ENCODE peak calls at places on chromosomes 6 and 20, in seven cellular contexts. I is adrenal gland, S is fibroblast of the aortic adventitia, X is fibroblast of lung, J is cardiac fibroblast, K is GM12865, H is right atrium auricular region. Y is an unnamed sample.

GRCh38 chr20:33826270-33826897 is 15.2 kb downstream of the CHMP4B start:
- DNase-seq in I (no peak), S (no peak), X (no peak), J (no peak), K (no peak), H (no peak), Y (peak)

GRCh38 chr6:156449128-156449527 is 328.1 kb upstream of the ARID1B start:
- DNase-seq in I (no peak), S (no peak), X (no peak), J (no peak), K (no peak), H (no peak), Y (peak)

GRCh38 chr6:31710490-31711219 is 4.0 kb downstream of the LY6G6F start:
- DNase-seq in I (no peak), S (no peak), X (no peak), J (no peak), K (no peak), H (no peak), Y (no peak)

GRCh38 chr6:150290429-150290828 is 78.4 kb upstream of the IYD start:
- DNase-seq in I (no peak), S (peak), X (peak), J (peak), K (no peak), H (no peak), Y (peak)

GRCh38 chr6:21115111-21115510 is 478.4 kb upstream of the SOX4 start:
- DNase-seq in I (no peak), S (peak), X (peak), J (peak), K (no peak), H (no peak), Y (no peak)

GRCh38 chr6:44629636-44630035 is 242.1 kb downstream of the CDC5L start:
- DNase-seq in I (no peak), S (no peak), X (no peak), J (no peak), K (no peak), H (no peak), Y (no peak)

GRCh38 chr6:106249658-106250057 is 75.9 kb downstream of the ATG5 start:
- DNase-seq in I (no peak), S (no peak), X (no peak), J (peak), K (no peak), H (no peak), Y (no peak)

GRCh38 chr20:40438161-40438835 is 250.7 kb downstream of the MAFB start:
- DNase-seq in I (no peak), S (no peak), X (no peak), J (peak), K (no peak), H (no peak), Y (no peak)

GRCh38 chr6:165820934-165821333 is 157.9 kb upstream of the PDE10A start:
- DNase-seq in I (no peak), S (no peak), X (no peak), J (no peak), K (no peak), H (no peak), Y (no peak)

GRCh38 chr6:157075549-157076426 is 247.5 kb downstream of the TMEM242 start:
- DNase-seq in I (no peak), S (peak), X (peak), J (peak), K (peak), H (no peak), Y (peak)

GRCh38 chr20:11267131-11267761 is 593.4 kb upstream of the JAG1 start:
- DNase-seq in I (peak), S (peak), X (peak), J (peak), K (peak), H (peak), Y (peak)

GRCh38 chr6:329888-330691 is 37.8 kb downstream of the DUSP22 start:
- DNase-seq in I (no peak), S (no peak), X (no peak), J (no peak), K (peak), H (no peak), Y (no peak)

GRCh38 chr20:1281279-1282057 is 15.4 kb downstream of the SNPH start:
- DNase-seq in I (no peak), S (no peak), X (no peak), J (no peak), K (no peak), H (peak), Y (no peak)

GRCh38 chr6:136403166-136403980 is 113.7 kb upstream of the BCLAF1 start:
- DNase-seq in I (peak), S (peak), X (peak), J (peak), K (no peak), H (no peak), Y (peak)

GRCh38 chr6:168219167-168219566 is 100.4 kb downstream of the DACT2 start:
- DNase-seq in I (no peak), S (peak), X (peak), J (peak), K (no peak), H (peak), Y (no peak)

GRCh38 chr20:8940311-8940710 is 128.6 kb upstream of the PLCB4 start:
- DNase-seq in I (no peak), S (no peak), X (peak), J (no peak), K (no peak), H (no peak), Y (no peak)

GRCh38 chr6:111050265-111051023 is 36.9 kb upstream of the SLC16A10 start:
- DNase-seq in I (no peak), S (no peak), X (no peak), J (no peak), K (no peak), H (no peak), Y (no peak)

GRCh38 chr20:32516583-32516982 is 68.5 kb downstream of the NOL4L start:
- DNase-seq in I (no peak), S (no peak), X (no peak), J (no peak), K (no peak), H (no peak), Y (no peak)

GRCh38 chr6:55955684-55956083 is 80.3 kb upstream of the BMP5 start:
- DNase-seq in I (no peak), S (no peak), X (no peak), J (no peak), K (no peak), H (no peak), Y (no peak)

GRCh38 chr6:38387461-38387860 is 252.3 kb downstream of the BTBD9 start:
- DNase-seq in I (no peak), S (no peak), X (no peak), J (no peak), K (no peak), H (no peak), Y (no peak)

GRCh38 chr20:52193886-52194545 is 2.4 kb upstream of the ZFP64 start:
- DNase-seq in I (no peak), S (no peak), X (no peak), J (no peak), K (no peak), H (no peak), Y (peak)

GRCh38 chr6:25942561-25943147 is 12.2 kb upstream of the SLC17A2 start:
- DNase-seq in I (no peak), S (peak), X (peak), J (peak), K (peak), H (no peak), Y (peak)

GRCh38 chr6:168884646-168885086 is 369.0 kb downstream of the THBS2 start:
- DNase-seq in I (peak), S (peak), X (no peak), J (peak), K (peak), H (peak), Y (peak)

GRCh38 chr20:50380697-50381040 is 129.5 kb upstream of the PTPN1 start:
- DNase-seq in I (no peak), S (peak), X (peak), J (peak), K (no peak), H (no peak), Y (peak)
- TF ChIP-seq CTCF in I (peak), S (peak), X (peak), J (peak), K (no peak), H (peak), Y (peak)

GRCh38 chr6:39951198-39951597 is 16.9 kb upstream of the MOCS1 start:
- DNase-seq in I (no peak), S (no peak), X (no peak), J (no peak), K (no peak), H (no peak), Y (no peak)
- H3K4me3 ChIP-seq in I (no peak), S (no peak), X (no peak), J (no peak), K (no peak), H (no peak), Y (no peak)

GRCh38 chr20:22093122-22093521 is 387.7 kb downstream of the PAX1 start:
- DNase-seq in I (no peak), S (no peak), X (no peak), J (no peak), K (no peak), H (no peak), Y (no peak)

GRCh38 chr20:22101606-22102005 is 396.1 kb downstream of the PAX1 start:
- DNase-seq in I (no peak), S (no peak), X (no peak), J (no peak), K (no peak), H (no peak), Y (no peak)

GRCh38 chr20:22099348-22099747 is 393.9 kb downstream of the PAX1 start:
- DNase-seq in I (no peak), S (no peak), X (no peak), J (no peak), K (peak), H (no peak), Y (no peak)

DNA sequence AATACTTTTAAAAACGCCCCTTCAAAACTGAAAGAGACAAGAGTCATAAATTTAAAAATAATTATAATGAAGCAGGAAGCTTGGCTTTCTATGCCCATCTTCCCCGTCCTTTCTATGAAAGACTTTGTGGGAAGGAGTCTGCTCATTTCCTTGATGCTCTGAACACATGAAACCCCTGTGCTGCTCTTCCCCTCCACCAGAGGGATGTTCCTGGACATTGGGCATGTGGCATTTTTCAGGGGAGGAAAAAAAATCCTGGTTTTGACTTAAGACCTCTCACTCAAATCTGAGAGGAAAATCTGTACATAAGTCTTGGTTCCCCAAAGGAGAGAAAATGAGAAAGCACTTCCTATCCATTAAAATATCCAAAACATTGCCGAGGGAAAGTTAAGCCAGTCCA is 393.0 kb downstream of the PAX1 start:
- DNase-seq in I (no peak), S (no peak), X (no peak), J (no peak), K (no peak), H (no peak), Y (no peak)
- TF ChIP-seq CTCF in I (no peak), S (no peak), X (no peak), J (no peak), K (no peak), H (no peak), Y (no peak)

GRCh38 chr20:58852559-58853271 is at the start of gene GNAS:
- DNase-seq in I (peak), S (peak), X (peak), J (peak), K (peak), H (no peak), Y (peak)
- H3K4me3 ChIP-seq in I (no peak), S (peak), X (peak), J (peak), K (peak), H (peak), Y (peak)

GRCh38 chr20:14556206-14556605 is 218.8 kb upstream of the FLRT3 start:
- DNase-seq in I (no peak), S (peak), X (no peak), J (no peak), K (no peak), H (no peak), Y (no peak)

GRCh38 chr20:14566505-14566904 is 229.1 kb upstream of the FLRT3 start:
- DNase-seq in I (no peak), S (peak), X (peak), J (no peak), K (no peak), H (no peak), Y (peak)

GRCh38 chr20:14562976-14563375 is 225.6 kb upstream of the FLRT3 start:
- DNase-seq in I (no peak), S (no peak), X (no peak), J (no peak), K (no peak), H (no peak), Y (no peak)

DNA sequence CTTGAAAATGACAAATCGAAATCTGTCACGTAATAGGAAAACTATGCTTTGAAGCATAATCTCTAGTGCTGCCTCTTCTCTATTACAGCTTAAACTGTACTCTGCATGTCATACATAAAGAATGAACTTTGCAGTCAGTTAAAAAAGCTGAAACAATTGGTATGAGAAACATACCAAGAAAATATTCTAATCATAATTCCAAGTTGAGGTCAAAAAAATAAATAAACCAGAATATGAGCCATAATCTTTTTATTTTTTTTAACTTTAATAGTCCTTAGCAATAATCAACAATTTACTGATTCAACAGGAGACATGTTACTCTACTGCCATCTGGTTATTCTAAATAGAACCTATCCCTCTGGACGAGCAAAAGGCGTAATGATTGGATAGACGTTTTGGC is 224.3 kb upstream of the FLRT3 start:
- DNase-seq in I (no peak), S (peak), X (peak), J (peak), K (no peak), H (no peak), Y (no peak)
- TF ChIP-seq CTCF in I (no peak), S (peak), X (no peak), J (no peak), K (no peak), H (no peak), Y (no peak)

GRCh38 chr6:15268130-15268908 is 22.4 kb downstream of the JARID2 start:
- DNase-seq in I (no peak), S (no peak), X (no peak), J (peak), K (no peak), H (no peak), Y (no peak)
- H3K4me3 ChIP-seq in I (no peak), S (no peak), X (no peak), J (no peak), K (no peak), H (peak), Y (no peak)

DNA sequence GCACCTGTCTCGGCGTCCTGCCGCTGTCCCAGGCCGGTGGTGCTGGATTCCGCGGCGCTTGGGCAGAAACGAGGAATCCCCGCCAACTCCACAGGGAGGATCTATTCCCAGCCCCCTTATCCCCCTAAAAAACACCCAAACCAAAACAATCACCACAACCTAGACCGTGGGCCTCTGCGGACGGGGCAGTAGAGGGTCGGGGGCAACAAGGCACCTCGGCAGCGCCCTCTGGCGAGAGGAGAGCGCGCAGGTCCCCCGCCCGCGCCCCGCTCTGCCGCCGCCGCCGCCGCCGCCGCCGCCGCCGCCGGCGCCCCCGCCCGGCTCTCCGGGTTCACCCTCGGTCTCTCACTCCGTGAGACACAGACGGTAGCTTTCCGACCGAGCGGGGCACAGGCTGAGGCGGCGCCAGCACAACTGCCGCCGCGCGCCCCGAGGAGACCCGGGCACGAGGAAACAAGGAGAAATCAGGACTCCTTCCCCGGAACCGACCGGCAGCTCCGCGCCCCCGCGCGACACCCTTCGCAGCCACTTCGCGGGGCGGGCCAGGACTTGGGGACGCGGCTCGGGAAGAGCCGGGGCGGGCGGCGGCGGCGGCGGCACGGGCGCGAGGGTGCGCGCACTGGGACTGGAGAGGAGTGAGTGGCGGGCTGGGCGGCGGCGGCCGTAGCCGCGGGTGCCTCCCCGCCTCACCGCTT is at the start of gene SLC35F1:
- DNase-seq in I (peak), S (peak), X (peak), J (peak), K (peak), H (no peak), Y (peak)
- TF ChIP-seq CTCF in I (no peak), S (peak), X (no peak), J (peak), K (peak), H (peak), Y (peak)

DNA sequence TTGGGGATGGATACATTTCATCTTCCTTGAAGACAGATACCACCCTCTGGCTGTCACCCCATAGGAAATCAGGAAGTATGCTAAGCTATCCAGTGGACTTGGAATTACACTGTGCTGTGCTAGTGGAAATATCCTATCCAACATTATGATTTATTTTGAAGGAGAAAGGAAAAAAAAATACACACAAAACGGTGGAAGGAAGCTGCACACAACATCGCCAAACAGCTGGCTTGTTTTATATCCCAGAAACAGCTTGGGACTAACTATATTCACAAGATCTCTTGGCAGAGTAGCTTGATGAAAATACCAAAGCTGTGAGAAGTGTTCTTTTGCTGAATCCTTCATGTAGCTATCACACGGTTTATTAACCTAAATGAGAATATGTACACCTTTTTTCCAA is 257.6 kb downstream of the LAMA2 start:
- DNase-seq in I (no peak), S (peak), X (no peak), J (peak), K (no peak), H (no peak), Y (no peak)
- H3K4me3 ChIP-seq in I (no peak), S (no peak), X (no peak), J (no peak), K (no peak), H (no peak), Y (no peak)

GRCh38 chr6:28530777-28531176 is 5.1 kb downstream of the GPX5 start:
- DNase-seq in I (no peak), S (no peak), X (no peak), J (no peak), K (no peak), H (no peak), Y (no peak)

GRCh38 chr6:28537065-28537464 is 11.4 kb downstream of the GPX5 start:
- DNase-seq in I (no peak), S (peak), X (peak), J (peak), K (peak), H (no peak), Y (peak)

GRCh38 chr6:28534880-28535279 is 9.2 kb downstream of the GPX5 start:
- DNase-seq in I (no peak), S (no peak), X (no peak), J (no peak), K (no peak), H (no peak), Y (no peak)

GRCh38 chr6:28531479-28532128 is 5.9 kb downstream of the GPX5 start:
- DNase-seq in I (no peak), S (no peak), X (no peak), J (no peak), K (peak), H (no peak), Y (no peak)
- TF ChIP-seq CTCF in I (no peak), S (no peak), X (no peak), J (no peak), K (no peak), H (no peak), Y (no peak)

GRCh38 chr6:129046526-129046925 is 163.6 kb downstream of the LAMA2 start:
- DNase-seq in I (no peak), S (no peak), X (no peak), J (peak), K (no peak), H (no peak), Y (peak)

GRCh38 chr6:129041563-129041962 is 158.6 kb downstream of the LAMA2 start:
- DNase-seq in I (no peak), S (no peak), X (no peak), J (no peak), K (no peak), H (no peak), Y (no peak)
- H3K4me3 ChIP-seq in I (no peak), S (no peak), X (no peak), J (no peak), K (no peak), H (no peak), Y (no peak)